ENCODE peak calls at places on chromosomes 5 and 9, in four cellular contexts. One of them, this sample, is unnamed.

GRCh38 chr5:56094579-56095361 is 100.0 kb upstream of the IL6ST start:
- DNase-seq in stromal cell of bone marrow: no peak
- DNase-seq in uterus: no peak
- DNase-seq in spleen: no peak
- DNase-seq in this sample: peak; percentile 68

GRCh38 chr9:38066907-38067610 is 2.0 kb downstream of the SHB start:
- DNase-seq in spleen: peak; percentile 83
- DNase-seq in stromal cell of bone marrow: no peak
- DNase-seq in uterus: peak; percentile 58
- DNase-seq in this sample: peak; percentile 6

GRCh38 chr5:152256580-152256979 is 148.5 kb downstream of the NMUR2 start:
- DNase-seq in uterus: no peak
- DNase-seq in stromal cell of bone marrow: no peak
- DNase-seq in spleen: no peak
- DNase-seq in this sample: no peak

GRCh38 chr5:80825780-80826460 is 134.2 kb upstream of the RASGRF2 start:
- DNase-seq in uterus: no peak
- DNase-seq in stromal cell of bone marrow: no peak
- DNase-seq in spleen: no peak
- DNase-seq in this sample: no peak

GRCh38 chr5:74254257-74254656 is 386.3 kb downstream of the ENC1 start:
- DNase-seq in stromal cell of bone marrow: no peak
- DNase-seq in spleen: no peak
- DNase-seq in uterus: no peak
- DNase-seq in this sample: no peak

GRCh38 chr5:31378838-31379237 is 153.1 kb downstream of the DROSHA start:
- DNase-seq in uterus: no peak
- DNase-seq in spleen: no peak
- DNase-seq in stromal cell of bone marrow: peak; percentile 53
- DNase-seq in this sample: no peak

GRCh38 chr9:23829580-23830458 is 3.8 kb upstream of the ELAVL2 start:
- DNase-seq in uterus: no peak
- DNase-seq in spleen: no peak
- DNase-seq in stromal cell of bone marrow: no peak
- DNase-seq in this sample: no peak

GRCh38 chr5:135829681-135830383 is 4.6 kb upstream of the SLC25A48 start:
- DNase-seq in stromal cell of bone marrow: peak; percentile 28
- DNase-seq in spleen: no peak
- DNase-seq in uterus: no peak
- DNase-seq in this sample: no peak

GRCh38 chr5:124102491-124102890 is 590.5 kb downstream of the CSNK1G3 start:
- DNase-seq in spleen: no peak
- DNase-seq in uterus: no peak
- DNase-seq in stromal cell of bone marrow: no peak
- DNase-seq in this sample: no peak

GRCh38 chr5:149267241-149267973 is 4.3 kb upstream of the AFAP1L1 start:
- DNase-seq in stromal cell of bone marrow: no peak
- DNase-seq in spleen: no peak
- DNase-seq in uterus: no peak
- DNase-seq in this sample: no peak

GRCh38 chr5:134554319-134555222 is 29.1 kb downstream of the JADE2 start:
- DNase-seq in spleen: no peak
- DNase-seq in stromal cell of bone marrow: peak; percentile 27
- DNase-seq in uterus: peak; percentile 59
- DNase-seq in this sample: peak; percentile 63

GRCh38 chr9:93325307-93326035 is 126.0 kb upstream of the FAM120A start:
- DNase-seq in uterus: no peak
- DNase-seq in stromal cell of bone marrow: no peak
- DNase-seq in spleen: peak; percentile 67
- DNase-seq in this sample: no peak

GRCh38 chr5:167573274-167574127 is 717.9 kb upstream of the WWC1 start:
- DNase-seq in stromal cell of bone marrow: no peak
- DNase-seq in uterus: no peak
- DNase-seq in spleen: no peak
- DNase-seq in this sample: no peak

GRCh38 chr9:6488395-6488794 is 75.4 kb downstream of the UHRF2 start:
- DNase-seq in stromal cell of bone marrow: no peak
- DNase-seq in uterus: no peak
- DNase-seq in spleen: no peak
- DNase-seq in this sample: no peak

GRCh38 chr9:114989600-114990410 is 59.4 kb upstream of the TNFSF8 start:
- DNase-seq in stromal cell of bone marrow: no peak
- DNase-seq in spleen: no peak
- DNase-seq in uterus: no peak
- DNase-seq in this sample: peak; percentile 18

GRCh38 chr5:119031905-119032304 is 39.0 kb upstream of the DMXL1 start:
- DNase-seq in stromal cell of bone marrow: no peak
- DNase-seq in uterus: no peak
- DNase-seq in spleen: no peak
- DNase-seq in this sample: peak; percentile 21

GRCh38 chr5:72510610-72511121 is 3.5 kb upstream of the ZNF366 start:
- DNase-seq in stromal cell of bone marrow: peak; percentile 87
- DNase-seq in uterus: peak; percentile 38
- DNase-seq in spleen: no peak
- DNase-seq in this sample: no peak

GRCh38 chr5:171839112-171839511 is 53.5 kb downstream of the SMIM23 start:
- DNase-seq in uterus: no peak
- DNase-seq in stromal cell of bone marrow: no peak
- DNase-seq in spleen: no peak
- DNase-seq in this sample: no peak

GRCh38 chr5:53777864-53778618 is 217.6 kb downstream of the NDUFS4 start:
- DNase-seq in spleen: no peak
- DNase-seq in uterus: no peak
- DNase-seq in stromal cell of bone marrow: no peak
- DNase-seq in this sample: peak; percentile 2

GRCh38 chr9:3856592-3856991 is 330.8 kb upstream of the RFX3 start:
- DNase-seq in spleen: no peak
- DNase-seq in stromal cell of bone marrow: no peak
- DNase-seq in uterus: no peak
- DNase-seq in this sample: no peak

GRCh38 chr9:127971357-127972315 is 9.2 kb downstream of the EEIG1 start:
- DNase-seq in stromal cell of bone marrow: no peak
- DNase-seq in uterus: peak; percentile 55
- DNase-seq in spleen: no peak
- DNase-seq in this sample: no peak

GRCh38 chr9:125119643-125120286 is 23.6 kb downstream of the SCAI start:
- DNase-seq in spleen: no peak
- DNase-seq in stromal cell of bone marrow: no peak
- DNase-seq in uterus: no peak
- DNase-seq in this sample: peak; percentile 55

GRCh38 chr9:129687391-129687790 is 21.9 kb downstream of the PRRX2 start:
- DNase-seq in spleen: no peak
- DNase-seq in uterus: no peak
- DNase-seq in stromal cell of bone marrow: no peak
- DNase-seq in this sample: no peak

GRCh38 chr9:90770339-90770738 is 31.3 kb upstream of the SYK start:
- DNase-seq in spleen: no peak
- DNase-seq in stromal cell of bone marrow: no peak
- DNase-seq in uterus: no peak
- DNase-seq in this sample: no peak

GRCh38 chr5:14184725-14185124 is 41.6 kb downstream of the TRIO start:
- DNase-seq in spleen: no peak
- DNase-seq in stromal cell of bone marrow: no peak
- DNase-seq in uterus: peak; percentile 75
- DNase-seq in this sample: no peak

GRCh38 chr9:109794361-109795012 is 14.5 kb downstream of the PALM2AKAP2 start:
- DNase-seq in spleen: no peak
- DNase-seq in stromal cell of bone marrow: peak; percentile 27
- DNase-seq in uterus: no peak
- DNase-seq in this sample: no peak

GRCh38 chr5:76556511-76557221 is 66.5 kb downstream of the F2RL2 start:
- DNase-seq in stromal cell of bone marrow: no peak
- DNase-seq in uterus: no peak
- DNase-seq in spleen: no peak
- DNase-seq in this sample: no peak

GRCh38 chr5:67028981-67029380 is 167.6 kb downstream of the CD180 start:
- DNase-seq in uterus: no peak
- DNase-seq in stromal cell of bone marrow: no peak
- DNase-seq in spleen: no peak
- DNase-seq in this sample: no peak

GRCh38 chr9:15374825-15375224 is 47.9 kb upstream of the SNAPC3 start:
- DNase-seq in spleen: no peak
- DNase-seq in uterus: no peak
- DNase-seq in stromal cell of bone marrow: no peak
- DNase-seq in this sample: no peak

GRCh38 chr9:130431536-130432303 is 13.0 kb upstream of the ASS1 start:
- DNase-seq in stromal cell of bone marrow: no peak
- DNase-seq in uterus: no peak
- DNase-seq in spleen: no peak
- DNase-seq in this sample: no peak

GRCh38 chr5:96584712-96585111 is 77.5 kb upstream of the CAST start:
- DNase-seq in spleen: no peak
- DNase-seq in stromal cell of bone marrow: no peak
- DNase-seq in uterus: no peak
- DNase-seq in this sample: no peak

GRCh38 chr9:134698587-134699342 is 57.2 kb downstream of the COL5A1 start:
- DNase-seq in stromal cell of bone marrow: no peak
- DNase-seq in spleen: peak; percentile 89
- DNase-seq in uterus: peak; percentile 67
- DNase-seq in this sample: peak; percentile 40

GRCh38 chr5:59393585-59394289 is 499.8 kb downstream of the PDE4D start:
- DNase-seq in spleen: no peak
- DNase-seq in uterus: no peak
- DNase-seq in stromal cell of bone marrow: no peak
- DNase-seq in this sample: no peak

GRCh38 chr5:164341056-164341619 is 835.7 kb downstream of the MAT2B start:
- DNase-seq in spleen: no peak
- DNase-seq in uterus: no peak
- DNase-seq in stromal cell of bone marrow: no peak
- DNase-seq in this sample: no peak

GRCh38 chr5:22852807-22853670 is at the start of gene CDH12:
- DNase-seq in uterus: no peak
- DNase-seq in spleen: peak; percentile 67
- DNase-seq in stromal cell of bone marrow: no peak
- DNase-seq in this sample: no peak

GRCh38 chr5:123582570-123583293 is 70.8 kb downstream of the CSNK1G3 start:
- DNase-seq in uterus: no peak
- DNase-seq in spleen: no peak
- DNase-seq in stromal cell of bone marrow: no peak
- DNase-seq in this sample: no peak

GRCh38 chr5:101102506-101102905 is 199.4 kb upstream of the ST8SIA4 start:
- DNase-seq in spleen: no peak
- DNase-seq in stromal cell of bone marrow: no peak
- DNase-seq in uterus: no peak
- DNase-seq in this sample: no peak

GRCh38 chr9:132943677-132944293 is 631 bp downstream of the TSC1 start:
- DNase-seq in spleen: no peak
- DNase-seq in stromal cell of bone marrow: no peak
- DNase-seq in uterus: no peak
- DNase-seq in this sample: peak; percentile 4